ENCODE peak calls at places on chromosomes 3 and 15, in six cellular contexts. W is HEK293T; H is ACHN; R is NCI-H460; I is activated T-helper 1 cell treated with anti-CD3 and anti-CD28 coated beads, Interleukin-12 subunit alpha, Interleukin-12 subunit beta, Interleukin-2, Interleukin-4 antibody, amounts not matched to agents 30 ng/mL and 10 ng/mL and 1 ng/mL, durations not matched to agents 14 hours and 24 hours and 36 hours; J is astrocyte of the spinal cord. U is an unnamed sample.

GRCh38 chr3:46874430-46874829 is 3.1 kb upstream of the PTH1R start:
- DNase-seq in W (no peak), H (no peak), R (no peak), I (no peak), J (peak), U (no peak)

GRCh38 chr15:71082803-71083202 is 32.5 kb upstream of the THSD4 start:
- DNase-seq in W (no peak), H (no peak), R (no peak), I (no peak), J (no peak), U (no peak)

GRCh38 chr3:117998071-117998470 is 1036.6 kb downstream of the IGSF11 start:
- DNase-seq in W (no peak), H (peak), R (no peak), I (no peak), J (peak), U (no peak)

GRCh38 chr15:71397377-71397776 is 282.1 kb downstream of the THSD4 start:
- DNase-seq in W (no peak), H (no peak), R (no peak), I (no peak), J (no peak), U (no peak)

GRCh38 chr3:128794067-128794768 is 68.2 kb downstream of the RAB7A start:
- DNase-seq in W (no peak), H (peak), R (no peak), I (peak), J (peak), U (peak)

GRCh38 chr15:35514759-35515158 is 31.2 kb downstream of the DPH6 start:
- DNase-seq in W (no peak), H (no peak), R (no peak), I (no peak), J (peak), U (no peak)

GRCh38 chr15:78904599-78905358 is 32.1 kb downstream of the MORF4L1 start:
- DNase-seq in W (no peak), H (no peak), R (no peak), I (no peak), J (no peak), U (no peak)

GRCh38 chr3:806006-806405 is 286.8 kb upstream of the CNTN6 start:
- DNase-seq in W (no peak), H (no peak), R (no peak), I (no peak), J (no peak), U (no peak)

GRCh38 chr3:157938154-157938774 is 168.0 kb downstream of the SHOX2 start:
- DNase-seq in W (no peak), H (no peak), R (no peak), I (no peak), J (peak), U (no peak)

GRCh38 chr3:167166594-167167253 is 213.4 kb downstream of the ZBBX start:
- DNase-seq in W (no peak), H (no peak), R (no peak), I (no peak), J (no peak), U (no peak)

GRCh38 chr3:145801699-145802098 is 359.3 kb downstream of the PLOD2 start:
- DNase-seq in W (no peak), H (no peak), R (peak), I (no peak), J (no peak), U (no peak)

GRCh38 chr3:128382221-128382807 is 84.4 kb downstream of the DNAJB8 start:
- DNase-seq in W (no peak), H (no peak), R (no peak), I (no peak), J (no peak), U (no peak)

GRCh38 chr15:65368646-65369045 is 9.2 kb downstream of the IGDCC3 start:
- DNase-seq in W (no peak), H (no peak), R (no peak), I (no peak), J (no peak), U (no peak)

GRCh38 chr3:197181751-197182150 is 116.7 kb downstream of the DLG1 start:
- DNase-seq in W (no peak), H (no peak), R (peak), I (no peak), J (peak), U (no peak)

GRCh38 chr3:186268616-186269448 is 93.2 kb downstream of the DGKG start:
- DNase-seq in W (no peak), H (peak), R (no peak), I (no peak), J (no peak), U (no peak)